ENCODE peak calls at places on chromosomes 4 and X, in four cellular contexts. Q, Y, I and P are unnamed samples.

GRCh38 chrX:20412871-20413486 is 146.3 kb upstream of the RPS6KA3 start:
- DNase-seq in Q (no peak), Y (peak), I (no peak), P (peak)

GRCh38 chr4:168511780-168512467 is 15.1 kb downstream of the PALLD start:
- DNase-seq in Q (no peak), Y (no peak), I (no peak), P (peak)

GRCh38 chrX:5936438-5936837 is 292.2 kb downstream of the NLGN4X start:
- DNase-seq in Q (no peak), Y (no peak), I (no peak), P (no peak)

GRCh38 chrX:124717537-124717936 is 371.2 kb downstream of the SH2D1A start:
- DNase-seq in Q (no peak), Y (no peak), I (no peak), P (no peak)

GRCh38 chr4:3659131-3659530 is 107.1 kb upstream of the ADRA2C start:
- DNase-seq in Q (no peak), Y (no peak), I (no peak), P (no peak)

GRCh38 chr4:55931833-55932232 is 16.9 kb upstream of the CEP135 start:
- DNase-seq in Q (peak), Y (no peak), I (no peak), P (no peak)

GRCh38 chr4:24067781-24068193 is 177.9 kb upstream of the PPARGC1A start:
- DNase-seq in Q (peak), Y (no peak), I (peak), P (no peak)

GRCh38 chr4:185695743-185696142 is 116.3 kb downstream of the SORBS2 start:
- DNase-seq in Q (no peak), Y (no peak), I (no peak), P (no peak)

GRCh38 chrX:11437642-11438379 is 144.6 kb downstream of the AMELX start:
- DNase-seq in Q (peak), Y (no peak), I (peak), P (no peak)

GRCh38 chr4:53512608-53513007 is 78.7 kb downstream of the LNX1 start:
- DNase-seq in Q (no peak), Y (no peak), I (no peak), P (no peak)

GRCh38 chr4:183178201-183178600 is 79.1 kb downstream of the WWC2 start:
- DNase-seq in Q (no peak), Y (no peak), I (no peak), P (no peak)

GRCh38 chr4:150591904-150592303 is 10.0 kb downstream of the MAB21L2 start:
- DNase-seq in Q (no peak), Y (no peak), I (no peak), P (no peak)
- H3K4me3 ChIP-seq in Q (no peak), Y (no peak), I (no peak), P (no peak)

GRCh38 chrX:47196098-47196497 is 2.5 kb downstream of the UBA1 start:
- DNase-seq in Q (no peak), Y (no peak), I (no peak), P (no peak)

GRCh38 chrX:47197526-47197925 is 3.9 kb downstream of the UBA1 start:
- DNase-seq in Q (no peak), Y (no peak), I (no peak), P (no peak)

GRCh38 chrX:47198687-47199080 is 5.1 kb downstream of the UBA1 start:
- DNase-seq in Q (no peak), Y (no peak), I (no peak), P (no peak)

GRCh38 chrX:47199286-47199685 is 5.7 kb downstream of the UBA1 start:
- DNase-seq in Q (no peak), Y (no peak), I (no peak), P (no peak)

DNA sequence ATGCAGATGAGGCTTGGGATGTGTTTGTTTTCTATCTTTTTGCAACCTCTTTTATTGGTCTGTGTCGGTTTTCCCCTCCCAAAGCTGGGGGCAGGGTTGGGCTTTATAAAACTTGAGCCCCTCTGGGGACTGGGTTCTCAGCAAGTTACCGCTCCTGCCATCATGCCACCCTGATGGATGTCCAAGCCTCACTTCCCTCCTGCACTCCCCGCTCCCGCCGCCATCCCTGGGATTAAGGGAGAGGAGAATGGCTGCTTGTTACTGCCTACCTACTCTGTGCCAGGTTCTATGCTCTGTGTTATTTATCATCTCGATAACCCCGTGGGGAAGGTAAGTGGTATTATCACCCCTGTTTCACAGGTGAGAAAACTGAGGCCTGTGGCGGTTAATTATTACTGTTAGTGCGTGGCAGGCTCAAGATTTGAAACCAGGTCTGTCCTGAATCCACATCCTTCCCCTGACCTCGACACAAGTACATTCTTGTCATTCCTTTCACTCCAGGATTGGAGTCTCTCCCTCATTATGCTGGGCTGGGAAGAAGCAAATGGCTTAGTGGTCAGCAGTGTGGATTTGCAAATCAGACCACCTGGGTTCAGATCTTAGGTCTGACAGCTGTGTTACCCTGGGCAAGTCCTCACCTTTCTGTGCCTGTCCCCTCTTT is 4.5 kb downstream of the UBA1 start:
- DNase-seq in Q (no peak), Y (no peak), I (no peak), P (no peak)
- H3K4me3 ChIP-seq in Q (no peak), Y (no peak), I (no peak), P (no peak)

GRCh38 chr4:114599231-114600065 is 841 bp downstream of the UGT8 start:
- DNase-seq in Q (peak), Y (peak), I (no peak), P (no peak)

GRCh38 chr4:114600672-114601071 is 2.1 kb downstream of the UGT8 start:
- DNase-seq in Q (no peak), Y (no peak), I (no peak), P (no peak)

GRCh38 chr4:114601304-114602052 is 2.9 kb downstream of the UGT8 start:
- DNase-seq in Q (no peak), Y (peak), I (no peak), P (no peak)

GRCh38 chr4:114598191-114599121 is at the start of gene UGT8:
- DNase-seq in Q (peak), Y (peak), I (peak), P (no peak)

DNA sequence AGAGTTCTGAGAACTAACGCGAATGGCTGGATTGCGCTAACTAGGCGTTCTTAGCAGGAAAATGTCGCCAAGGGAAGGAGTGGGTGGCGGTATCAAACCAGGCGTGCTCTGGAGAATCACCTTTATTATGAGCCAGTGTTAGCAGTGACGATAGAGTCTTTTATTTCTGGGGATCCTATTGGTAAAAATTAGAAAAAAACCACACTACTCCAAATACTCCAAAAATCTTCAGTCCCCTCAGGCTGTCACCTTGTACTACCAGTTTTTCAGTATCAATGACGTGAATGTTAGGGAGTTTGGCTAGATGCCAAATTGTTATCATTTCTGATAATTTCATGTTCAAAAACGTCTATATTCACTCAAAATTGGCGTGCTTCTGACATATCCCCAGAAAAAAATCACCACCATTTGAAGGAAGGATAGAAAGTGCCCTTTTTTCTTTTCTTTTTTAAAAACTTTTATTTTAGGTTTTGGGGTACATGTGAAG is 1.5 kb downstream of the UGT8 start:
- DNase-seq in Q (no peak), Y (no peak), I (peak), P (no peak)
- H3K4me3 ChIP-seq in Q (no peak), Y (peak), I (peak), P (no peak)

DNA sequence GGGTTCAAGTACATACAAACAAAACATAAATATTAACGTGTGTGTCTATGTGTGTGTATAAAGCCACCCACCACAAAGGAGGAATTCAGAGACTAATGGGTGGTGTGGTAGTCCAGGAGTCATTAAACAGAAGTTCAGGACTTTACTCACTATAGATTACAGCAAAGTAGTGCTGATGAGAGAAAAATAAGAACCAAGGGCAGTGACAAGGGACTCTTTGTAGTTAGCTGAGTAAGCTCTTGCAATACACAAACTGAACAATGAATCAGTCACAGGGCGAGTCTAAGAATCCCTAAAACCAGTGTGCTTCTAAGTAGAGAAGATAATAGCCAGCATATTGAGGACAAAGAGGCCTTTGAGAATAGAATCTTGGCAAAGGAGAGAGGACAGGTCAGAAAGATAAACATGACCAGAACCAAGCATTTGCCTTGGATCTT is 232.4 kb downstream of the PPP3CA start:
- DNase-seq in Q (peak), Y (no peak), I (peak), P (no peak)
- H3K4me3 ChIP-seq in Q (no peak), Y (no peak), I (no peak), P (no peak)

DNA sequence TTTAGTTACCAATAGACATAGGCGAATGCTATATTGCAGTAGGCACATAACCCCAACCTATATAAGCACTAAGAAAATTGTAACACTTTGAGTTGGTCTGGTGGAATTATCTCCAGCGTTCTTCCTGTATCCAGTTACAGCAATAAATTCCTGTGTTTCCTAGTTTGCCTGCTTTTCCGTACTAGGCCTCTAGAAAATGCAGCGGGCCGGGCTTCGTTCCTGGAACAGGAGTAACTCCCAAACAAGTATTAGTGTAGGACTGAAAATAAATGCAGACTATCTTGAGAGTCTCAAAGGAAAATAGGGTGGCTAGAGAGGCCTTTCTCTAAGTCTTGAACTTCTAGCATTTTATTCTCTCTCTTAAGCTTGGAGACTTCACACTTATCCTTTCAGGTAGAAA is 159.8 kb downstream of the OR13H1 start:
- DNase-seq in Q (no peak), Y (no peak), I (no peak), P (no peak)
- H3K4me3 ChIP-seq in Q (no peak), Y (no peak), I (no peak), P (no peak)

GRCh38 chrX:106588801-106589200 is 23.0 kb upstream of the RADX start:
- DNase-seq in Q (no peak), Y (no peak), I (no peak), P (no peak)
- H3K4me3 ChIP-seq in Q (no peak), Y (no peak), I (no peak), P (no peak)

GRCh38 chr4:89913623-89914022 is 19.0 kb downstream of the MMRN1 start:
- DNase-seq in Q (no peak), Y (no peak), I (no peak), P (no peak)
- H3K4me3 ChIP-seq in Q (no peak), Y (no peak), I (no peak), P (no peak)

DNA sequence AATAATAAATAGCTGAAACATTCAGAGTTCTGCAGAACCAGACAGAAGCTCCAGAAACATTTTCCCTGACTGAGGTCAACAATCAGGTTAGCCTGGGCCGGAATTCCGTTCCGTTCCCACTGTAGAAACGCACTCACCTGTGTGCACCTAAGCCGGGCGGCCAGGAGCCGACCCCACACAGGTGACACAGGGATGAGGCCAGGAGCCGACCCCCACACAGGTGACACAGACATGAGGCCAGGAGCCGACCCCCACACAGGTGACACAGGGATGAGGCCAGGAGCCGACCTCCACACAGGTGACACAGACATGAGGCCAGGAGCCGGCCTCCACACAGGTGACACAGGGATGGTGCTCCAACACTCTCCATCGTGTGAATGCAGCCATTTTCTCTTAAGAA is 21.9 kb downstream of the FAT1 start:
- DNase-seq in Q (no peak), Y (no peak), I (no peak), P (no peak)
- H3K4me3 ChIP-seq in Q (peak), Y (no peak), I (no peak), P (no peak)

DNA sequence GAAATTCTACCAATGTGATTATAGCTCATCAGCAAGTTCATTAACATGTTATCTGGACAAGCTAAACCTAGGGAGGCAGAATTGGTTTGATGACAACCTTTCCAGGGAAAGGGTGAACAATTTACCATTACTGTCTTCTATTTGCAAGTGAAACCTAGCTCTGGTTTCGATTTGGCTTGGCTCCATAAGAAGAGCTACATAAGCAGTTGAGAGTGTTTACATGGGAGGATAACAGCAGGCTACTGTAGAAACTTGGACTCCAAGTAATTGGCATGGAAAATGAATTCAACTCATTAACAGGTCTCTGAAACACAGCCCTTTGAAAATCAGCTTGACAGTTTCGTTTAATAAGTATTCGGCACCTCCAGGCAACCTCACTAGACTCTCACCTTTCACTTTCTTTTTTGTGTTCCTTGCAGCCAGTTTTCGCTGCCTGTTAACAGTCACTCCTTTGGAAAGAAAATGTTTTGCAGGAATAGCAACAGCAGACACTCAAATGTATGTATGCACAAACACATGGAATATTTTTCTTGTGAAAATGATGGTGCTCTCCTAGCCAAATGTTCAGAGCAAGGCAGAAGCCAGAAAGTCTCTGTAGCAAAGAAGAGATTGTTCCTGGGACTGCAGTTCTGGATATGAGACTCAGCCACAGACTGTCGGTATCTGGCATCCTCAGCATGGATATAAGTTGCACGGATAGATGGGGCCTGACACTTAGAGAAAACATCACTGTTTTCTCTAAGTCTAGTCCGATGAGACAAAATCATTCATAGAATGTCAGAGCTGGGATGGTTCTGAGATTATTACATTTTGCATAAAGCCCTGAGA is 27.5 kb downstream of the POU3F4 start:
- DNase-seq in Q (no peak), Y (peak), I (no peak), P (no peak)
- H3K4me3 ChIP-seq in Q (no peak), Y (peak), I (peak), P (no peak)

DNA sequence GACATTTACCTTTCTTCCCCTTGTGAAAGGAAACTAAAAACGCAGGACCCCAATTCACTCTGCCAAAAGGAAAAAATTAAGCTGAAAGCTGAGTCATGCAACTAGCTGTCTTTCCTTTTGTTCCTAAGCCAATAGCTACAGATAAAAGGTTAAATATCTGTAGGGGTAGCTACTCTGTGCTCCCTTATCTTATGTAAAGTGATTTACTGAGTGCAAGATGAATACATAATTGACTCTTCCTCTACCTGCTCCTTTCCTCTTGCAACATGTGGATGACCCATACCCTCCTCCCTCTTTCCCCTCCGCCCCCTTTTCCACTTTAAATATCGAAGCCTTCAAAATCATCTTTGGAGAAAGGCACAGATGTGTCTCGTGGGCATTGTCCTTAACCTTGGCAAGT is 68.0 kb upstream of the ZNF157 start:
- DNase-seq in Q (no peak), Y (no peak), I (no peak), P (no peak)
- H3K4me3 ChIP-seq in Q (no peak), Y (no peak), I (no peak), P (no peak)